ENCODE peak calls at places on chromosomes 12 and 14, in nine cellular contexts. N is fibroblast of pulmonary artery, W is choroid plexus epithelial cell, I is heart left ventricle, U is astrocyte of the cerebellum, T is WERI-Rb-1, K is astrocyte of the spinal cord, Q is cardiac muscle cell, G is fibroblast of the aortic adventitia. V is an unnamed sample.

GRCh38 chr14:99435327-99435726 is 45.3 kb downstream of the SETD3 start:
- DNase-seq in N (no peak), W (no peak), I (no peak), U (no peak), T (no peak), K (no peak), Q (no peak), G (no peak), V (no peak)

GRCh38 chr12:58818546-58818945 is 101.8 kb downstream of the LRIG3 start:
- DNase-seq in N (no peak), W (peak), I (no peak), U (no peak), T (no peak), K (peak), Q (no peak), G (no peak), V (no peak)

GRCh38 chr14:49853572-49854375 is 1.2 kb upstream of the NEMF start:
- DNase-seq in N (peak), W (peak), I (peak), U (peak), T (peak), K (peak), Q (peak), G (peak), V (peak)

GRCh38 chr12:121289962-121290361 is 6.5 kb downstream of the CAMKK2 start:
- DNase-seq in N (no peak), W (no peak), I (no peak), U (no peak), T (no peak), K (no peak), Q (no peak), G (no peak), V (no peak)

GRCh38 chr14:61678966-61679365 is 16.3 kb upstream of the HIF1A start:
- DNase-seq in N (no peak), W (no peak), I (no peak), U (no peak), T (no peak), K (peak), Q (peak), G (no peak), V (no peak)

GRCh38 chr14:75562048-75562447 is 16.4 kb upstream of the FLVCR2 start:
- DNase-seq in N (no peak), W (no peak), I (no peak), U (no peak), T (no peak), K (no peak), Q (no peak), G (no peak), V (no peak)

GRCh38 chr12:123046431-123046830 is 66.0 kb downstream of the ARL6IP4 start:
- DNase-seq in N (no peak), W (no peak), I (no peak), U (no peak), T (no peak), K (no peak), Q (no peak), G (no peak), V (no peak)

GRCh38 chr14:103928011-103928890 is at the start of gene TDRD9:
- DNase-seq in N (no peak), W (peak), I (no peak), U (no peak), T (no peak), K (no peak), Q (no peak), G (no peak), V (no peak)

GRCh38 chr12:58745348-58746125 is 174.8 kb downstream of the LRIG3 start:
- DNase-seq in N (no peak), W (no peak), I (no peak), U (no peak), T (no peak), K (no peak), Q (no peak), G (peak), V (no peak)

GRCh38 chr12:57528831-57529555 is 6.4 kb downstream of the MBD6 start:
- DNase-seq in N (no peak), W (no peak), I (no peak), U (no peak), T (no peak), K (no peak), Q (no peak), G (no peak), V (no peak)

GRCh38 chr14:99174081-99174851 is 97.7 kb downstream of the BCL11B start:
- DNase-seq in N (no peak), W (no peak), I (no peak), U (no peak), T (no peak), K (no peak), Q (no peak), G (no peak), V (no peak)

GRCh38 chr12:113136128-113136989 is 798 bp upstream of the RASAL1 start:
- DNase-seq in N (no peak), W (no peak), I (no peak), U (no peak), T (no peak), K (no peak), Q (no peak), G (no peak), V (no peak)

GRCh38 chr12:2919249-2919648 is 28.6 kb downstream of the TULP3 start:
- DNase-seq in N (no peak), W (no peak), I (no peak), U (no peak), T (no peak), K (no peak), Q (no peak), G (no peak), V (no peak)

GRCh38 chr14:93219103-93219726 is 12.2 kb downstream of the UBR7 start:
- DNase-seq in N (peak), W (peak), I (no peak), U (peak), T (peak), K (peak), Q (peak), G (peak), V (no peak)

GRCh38 chr14:76644875-76645518 is 116.3 kb upstream of the VASH1 start:
- DNase-seq in N (peak), W (peak), I (no peak), U (peak), T (peak), K (peak), Q (peak), G (peak), V (no peak)

GRCh38 chr12:1473418-1473817 is 121.0 kb downstream of the FBXL14 start:
- DNase-seq in N (no peak), W (peak), I (no peak), U (no peak), T (no peak), K (no peak), Q (no peak), G (no peak), V (no peak)

GRCh38 chr12:50042693-50043092 is 14.7 kb upstream of the ASIC1 start:
- DNase-seq in N (no peak), W (no peak), I (no peak), U (no peak), T (no peak), K (no peak), Q (no peak), G (no peak), V (no peak)

GRCh38 chr12:52344111-52344510 is 22.9 kb upstream of the KRT83 start:
- DNase-seq in N (no peak), W (no peak), I (no peak), U (no peak), T (no peak), K (no peak), Q (no peak), G (no peak), V (no peak)

GRCh38 chr12:40168001-40168400 is 56.8 kb upstream of the LRRK2 start:
- DNase-seq in N (no peak), W (no peak), I (no peak), U (no peak), T (no peak), K (no peak), Q (no peak), G (no peak), V (no peak)

GRCh38 chr14:59251811-59252771 is 63.6 kb downstream of the DAAM1 start:
- DNase-seq in N (peak), W (peak), I (no peak), U (peak), T (no peak), K (peak), Q (peak), G (peak), V (no peak)

GRCh38 chr14:64788706-64789105 is 84.5 kb downstream of the PLEKHG3 start:
- DNase-seq in N (peak), W (peak), I (no peak), U (peak), T (no peak), K (peak), Q (no peak), G (peak), V (peak)

GRCh38 chr14:99676657-99677056 is 7.4 kb upstream of the CYP46A1 start:
- DNase-seq in N (no peak), W (no peak), I (peak), U (no peak), T (no peak), K (no peak), Q (no peak), G (no peak), V (no peak)

GRCh38 chr14:21039059-21039422 is 3.1 kb upstream of the RNASE7 start:
- DNase-seq in N (peak), W (peak), I (peak), U (no peak), T (peak), K (peak), Q (peak), G (peak), V (no peak)

GRCh38 chr12:31491819-31492598 is 98.9 kb downstream of the DENND5B start:
- DNase-seq in N (peak), W (peak), I (no peak), U (peak), T (no peak), K (peak), Q (no peak), G (peak), V (peak)

GRCh38 chr14:83379371-83379770 is 1845.7 kb upstream of the SEL1L start:
- DNase-seq in N (peak), W (peak), I (no peak), U (no peak), T (no peak), K (peak), Q (no peak), G (no peak), V (no peak)

GRCh38 chr12:97921957-97922722 is 459.5 kb downstream of the RMST start:
- DNase-seq in N (peak), W (peak), I (no peak), U (peak), T (no peak), K (peak), Q (no peak), G (peak), V (peak)

GRCh38 chr14:94407906-94408305 is 19.5 kb upstream of the SERPINA1 start:
- DNase-seq in N (no peak), W (no peak), I (no peak), U (no peak), T (no peak), K (no peak), Q (no peak), G (no peak), V (no peak)

GRCh38 chr12:75289678-75290200 is 40.4 kb downstream of the CAPS2 start:
- DNase-seq in N (peak), W (peak), I (no peak), U (peak), T (no peak), K (peak), Q (no peak), G (peak), V (no peak)

GRCh38 chr12:64187794-64188193 is 34.3 kb downstream of the KICS2 start:
- DNase-seq in N (no peak), W (peak), I (no peak), U (no peak), T (no peak), K (no peak), Q (no peak), G (no peak), V (no peak)

GRCh38 chr12:71746983-71747611 is 7.6 kb upstream of the RAB21 start:
- DNase-seq in N (peak), W (peak), I (no peak), U (peak), T (peak), K (peak), Q (peak), G (peak), V (no peak)

GRCh38 chr14:53927171-53927570 is 29.5 kb downstream of the BMP4 start:
- DNase-seq in N (peak), W (no peak), I (no peak), U (no peak), T (no peak), K (peak), Q (no peak), G (no peak), V (no peak)

GRCh38 chr14:105255021-105255507 is 6.7 kb downstream of the BTBD6 start:
- DNase-seq in N (no peak), W (peak), I (no peak), U (no peak), T (no peak), K (peak), Q (no peak), G (peak), V (no peak)

GRCh38 chr14:85528080-85528881 is 1.7 kb upstream of the FLRT2 start:
- DNase-seq in N (peak), W (peak), I (no peak), U (peak), T (peak), K (peak), Q (peak), G (peak), V (peak)

GRCh38 chr12:54012631-54013398 is 4.0 kb downstream of the HOXC8 start:
- DNase-seq in N (no peak), W (no peak), I (no peak), U (no peak), T (no peak), K (no peak), Q (no peak), G (no peak), V (no peak)
- TF ChIP-seq CTCF in N (no peak), W (no peak), I (no peak), U (no peak), T (peak), K (no peak), Q (no peak), G (no peak), V (no peak)

DNA sequence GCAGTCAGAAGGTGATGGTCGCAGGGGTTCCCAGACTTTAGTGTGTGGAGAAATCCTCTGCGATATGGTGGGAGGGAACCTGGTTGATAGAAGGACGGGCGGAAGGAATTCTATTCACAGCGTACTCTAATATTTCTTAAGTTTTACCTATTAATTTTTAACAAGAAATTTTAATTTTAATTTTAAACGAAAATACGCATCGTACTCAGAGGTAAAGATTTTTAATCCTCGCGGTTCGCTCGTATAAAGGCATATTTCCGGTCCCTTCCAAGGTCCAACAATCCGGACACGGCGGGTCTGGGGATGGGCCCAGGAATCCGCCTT is 338 bp upstream of the SLC48A1 start:
- DNase-seq in N (no peak), W (no peak), I (no peak), U (no peak), T (no peak), K (no peak), Q (no peak), G (no peak), V (no peak)
- H3K4me3 ChIP-seq in N (peak), W (peak), I (peak), U (peak), T (peak), K (peak), Q (peak), G (peak), V (peak)

GRCh38 chr14:90293766-90294471 is 37.6 kb downstream of the PSMC1 start:
- DNase-seq in N (no peak), W (no peak), I (no peak), U (no peak), T (no peak), K (no peak), Q (no peak), G (peak), V (no peak)
- TF ChIP-seq CTCF in N (no peak), W (no peak), I (no peak), U (no peak), T (no peak), K (no peak), Q (no peak), G (no peak), V (no peak)

GRCh38 chr14:68589447-68590232 is 203.2 kb downstream of the ZFP36L1 start:
- DNase-seq in N (peak), W (peak), I (peak), U (no peak), T (peak), K (peak), Q (peak), G (peak), V (peak)
- H3K4me3 ChIP-seq in N (no peak), W (no peak), I (no peak), U (no peak), T (no peak), K (no peak), Q (no peak), G (no peak), V (no peak)

GRCh38 chr14:68363401-68363800 is 429.5 kb downstream of the ZFP36L1 start:
- DNase-seq in N (no peak), W (peak), I (no peak), U (no peak), T (peak), K (no peak), Q (peak), G (no peak), V (no peak)
- TF ChIP-seq CTCF in N (no peak), W (peak), I (no peak), U (peak), T (peak), K (no peak), Q (no peak), G (no peak), V (no peak)

GRCh38 chr12:104292872-104293794 is 10.4 kb upstream of the EID3 start:
- DNase-seq in N (peak), W (no peak), I (no peak), U (no peak), T (no peak), K (no peak), Q (no peak), G (peak), V (no peak)
- H3K4me3 ChIP-seq in N (peak), W (no peak), I (no peak), U (no peak), T (no peak), K (no peak), Q (no peak), G (peak), V (no peak)

GRCh38 chr12:104337030-104337558 is 33.6 kb downstream of the EID3 start:
- DNase-seq in N (no peak), W (no peak), I (no peak), U (no peak), T (no peak), K (no peak), Q (no peak), G (no peak), V (no peak)

GRCh38 chr12:104340917-104341611 is 37.5 kb downstream of the EID3 start:
- DNase-seq in N (no peak), W (peak), I (no peak), U (no peak), T (no peak), K (no peak), Q (no peak), G (no peak), V (no peak)

GRCh38 chr12:104340177-104340576 is 36.6 kb downstream of the EID3 start:
- DNase-seq in N (peak), W (no peak), I (no peak), U (peak), T (no peak), K (peak), Q (no peak), G (peak), V (no peak)

GRCh38 chr12:104342147-104342546 is 38.6 kb downstream of the EID3 start:
- DNase-seq in N (no peak), W (no peak), I (no peak), U (no peak), T (no peak), K (no peak), Q (no peak), G (no peak), V (no peak)

GRCh38 chr12:104339663-104340062 is 36.1 kb downstream of the EID3 start:
- DNase-seq in N (no peak), W (no peak), I (no peak), U (no peak), T (no peak), K (peak), Q (no peak), G (peak), V (no peak)
- TF ChIP-seq CTCF in N (no peak), W (peak), I (no peak), U (peak), T (no peak), K (peak), Q (no peak), G (no peak), V (no peak)

GRCh38 chr12:6279256-6279628 is 31.2 kb upstream of the PLEKHG6 start:
- DNase-seq in N (no peak), W (no peak), I (peak), U (no peak), T (no peak), K (no peak), Q (no peak), G (no peak), V (no peak)
- H3K4me3 ChIP-seq in N (no peak), W (no peak), I (no peak), U (no peak), T (no peak), K (no peak), Q (no peak), G (no peak), V (no peak)

DNA sequence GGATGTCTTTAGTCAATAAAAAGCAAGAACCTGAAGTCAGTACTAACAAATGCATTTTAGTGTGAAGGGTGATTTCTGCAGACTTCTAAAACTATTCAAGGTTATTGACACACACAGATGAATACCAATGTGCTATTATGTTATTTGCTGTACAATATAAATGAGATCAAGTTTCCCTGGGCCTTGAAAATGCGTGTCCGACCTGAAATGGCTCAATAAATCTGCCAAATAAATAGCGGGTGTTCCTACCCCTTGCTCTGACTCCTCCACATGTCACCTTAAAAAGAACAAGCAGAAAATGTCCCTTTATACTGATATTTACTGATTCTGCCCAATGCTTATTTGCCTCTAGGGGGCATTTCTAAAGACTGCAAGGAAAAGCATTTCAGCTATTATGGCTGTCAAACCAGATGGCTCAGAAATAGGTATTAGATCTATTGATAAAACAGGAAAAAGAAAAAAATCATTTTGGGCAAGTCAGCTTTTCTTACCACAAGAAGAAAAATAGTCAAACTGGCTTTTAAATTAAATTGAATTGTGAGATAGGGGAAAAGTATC is 367.3 kb upstream of the KITLG start:
- DNase-seq in N (no peak), W (no peak), I (no peak), U (no peak), T (no peak), K (no peak), Q (no peak), G (no peak), V (no peak)
- TF ChIP-seq CTCF in N (peak), W (peak), I (no peak), U (peak), T (no peak), K (peak), Q (no peak), G (no peak), V (peak)